ENCODE peak calls at places on chromosomes 2 and 18, in six cellular contexts. K, H, V, P, O and E are unnamed samples.

GRCh38 chr2:26780203-26780760 is 5.6 kb upstream of the CENPA start:
- DNase-seq in K (no peak), H (no peak), V (no peak), P (no peak), O (no peak), E (no peak)

GRCh38 chr2:86412007-86412406 is 29.2 kb upstream of the KDM3A start:
- DNase-seq in K (no peak), H (no peak), V (no peak), P (no peak), O (no peak), E (no peak)

GRCh38 chr18:36672437-36673344 is 156.1 kb downstream of the TPGS2 start:
- DNase-seq in K (no peak), H (no peak), V (no peak), P (peak), O (peak), E (peak)

GRCh38 chr2:85577386-85578242 is at the start of gene VAMP8:
- DNase-seq in K (peak), H (no peak), V (peak), P (no peak), O (no peak), E (peak)

GRCh38 chr2:21469158-21469557 is 345.4 kb downstream of the TDRD15 start:
- DNase-seq in K (no peak), H (no peak), V (no peak), P (no peak), O (no peak), E (no peak)

GRCh38 chr2:9984861-9985480 is 33.5 kb downstream of the GRHL1 start:
- DNase-seq in K (no peak), H (no peak), V (no peak), P (no peak), O (peak), E (no peak)

GRCh38 chr18:39751161-39751560 is 2185.6 kb upstream of the CELF4 start:
- DNase-seq in K (no peak), H (no peak), V (no peak), P (no peak), O (no peak), E (no peak)

GRCh38 chr2:119580550-119581072 is 36.4 kb downstream of the CFAP221 start:
- DNase-seq in K (no peak), H (no peak), V (no peak), P (no peak), O (no peak), E (no peak)

GRCh38 chr2:157809212-157809611 is 66.9 kb downstream of the ACVR1 start:
- DNase-seq in K (no peak), H (no peak), V (no peak), P (peak), O (peak), E (no peak)

GRCh38 chr2:238313289-238313990 is 6.9 kb upstream of the TRAF3IP1 start:
- DNase-seq in K (no peak), H (no peak), V (no peak), P (no peak), O (no peak), E (no peak)

GRCh38 chr18:63511285-63511684 is 30.9 kb upstream of the SERPINB12 start:
- DNase-seq in K (no peak), H (no peak), V (peak), P (peak), O (peak), E (no peak)

GRCh38 chr2:55883829-55884228 is 39.8 kb downstream of the EFEMP1 start:
- DNase-seq in K (no peak), H (no peak), V (no peak), P (peak), O (no peak), E (no peak)

GRCh38 chr2:229235136-229235914 is 35.8 kb downstream of the PID1 start:
- DNase-seq in K (no peak), H (no peak), V (peak), P (peak), O (peak), E (no peak)

GRCh38 chr2:186780701-186781316 is 68.2 kb downstream of the ZSWIM2 start:
- DNase-seq in K (no peak), H (no peak), V (peak), P (peak), O (no peak), E (no peak)

GRCh38 chr2:160719116-160719515 is 225.5 kb upstream of the RBMS1 start:
- DNase-seq in K (no peak), H (no peak), V (peak), P (peak), O (peak), E (no peak)

GRCh38 chr18:45874501-45875184 is 49.2 kb downstream of the SIGLEC15 start:
- DNase-seq in K (peak), H (no peak), V (no peak), P (peak), O (no peak), E (no peak)

GRCh38 chr2:201275069-201275468 is 14.7 kb downstream of the CASP8 start:
- DNase-seq in K (no peak), H (no peak), V (no peak), P (no peak), O (no peak), E (no peak)

GRCh38 chr18:7221424-7222155 is 9.3 kb upstream of the LRRC30 start:
- DNase-seq in K (no peak), H (no peak), V (peak), P (peak), O (peak), E (no peak)

GRCh38 chr18:71136487-71136886 is 847.6 kb downstream of the SOCS6 start:
- DNase-seq in K (no peak), H (no peak), V (no peak), P (no peak), O (no peak), E (no peak)

GRCh38 chr18:10927980-10928605 is 221.3 kb downstream of the PIEZO2 start:
- DNase-seq in K (no peak), H (no peak), V (no peak), P (no peak), O (no peak), E (no peak)

GRCh38 chr18:74410441-74410992 is 46.6 kb downstream of the DIPK1C start:
- DNase-seq in K (no peak), H (no peak), V (no peak), P (no peak), O (no peak), E (no peak)

GRCh38 chr2:12824771-12825363 is 108.1 kb downstream of the TRIB2 start:
- DNase-seq in K (no peak), H (no peak), V (no peak), P (peak), O (peak), E (no peak)

GRCh38 chr2:120465012-120465700 is 119.2 kb downstream of the INHBB start:
- DNase-seq in K (peak), H (no peak), V (no peak), P (no peak), O (no peak), E (no peak)

GRCh38 chr2:225002656-225003045 is 39.6 kb downstream of the DOCK10 start:
- DNase-seq in K (no peak), H (no peak), V (no peak), P (peak), O (no peak), E (no peak)

GRCh38 chr2:173678186-173678585 is 287.0 kb downstream of the SP3 start:
- DNase-seq in K (no peak), H (no peak), V (no peak), P (no peak), O (no peak), E (no peak)

GRCh38 chr18:77495982-77496690 is 246.5 kb downstream of the GALR1 start:
- DNase-seq in K (no peak), H (no peak), V (no peak), P (no peak), O (no peak), E (no peak)

GRCh38 chr2:216533504-216534068 is 34.9 kb downstream of the RPL37A start:
- DNase-seq in K (no peak), H (no peak), V (peak), P (no peak), O (no peak), E (no peak)

GRCh38 chr2:239312081-239312501 is 88.7 kb downstream of the HDAC4 start:
- DNase-seq in K (no peak), H (no peak), V (no peak), P (no peak), O (no peak), E (peak)

GRCh38 chr2:10813085-10813748 is 632 bp upstream of the PDIA6 start:
- DNase-seq in K (no peak), H (no peak), V (no peak), P (no peak), O (no peak), E (no peak)

GRCh38 chr2:232053777-232054176 is 92.3 kb downstream of the DIS3L2 start:
- DNase-seq in K (no peak), H (no peak), V (no peak), P (no peak), O (no peak), E (no peak)

GRCh38 chr2:30293303-30293912 is 62.1 kb downstream of the LBH start:
- DNase-seq in K (no peak), H (no peak), V (no peak), P (peak), O (peak), E (no peak)

GRCh38 chr18:26656944-26657536 is 108.7 kb upstream of the KCTD1 start:
- DNase-seq in K (no peak), H (no peak), V (peak), P (peak), O (peak), E (peak)

GRCh38 chr18:33606621-33607020 is 28.6 kb downstream of the ASXL3 start:
- DNase-seq in K (no peak), H (no peak), V (no peak), P (no peak), O (no peak), E (no peak)

GRCh38 chr18:33838084-33838483 is 260.1 kb downstream of the ASXL3 start:
- DNase-seq in K (no peak), H (no peak), V (no peak), P (no peak), O (no peak), E (no peak)

GRCh38 chr2:109290887-109291675 is 162.1 kb downstream of the SH3RF3 start:
- DNase-seq in K (no peak), H (no peak), V (no peak), P (peak), O (no peak), E (no peak)

GRCh38 chr18:10476430-10476829 is 22.0 kb downstream of the APCDD1 start:
- DNase-seq in K (no peak), H (no peak), V (no peak), P (peak), O (peak), E (no peak)

GRCh38 chr2:175432021-175432420 is 250.5 kb upstream of the ATP5MC3 start:
- DNase-seq in K (no peak), H (no peak), V (peak), P (no peak), O (no peak), E (no peak)

GRCh38 chr2:191941376-191941775 is 94.5 kb upstream of the CAVIN2 start:
- DNase-seq in K (no peak), H (no peak), V (no peak), P (no peak), O (no peak), E (no peak)

GRCh38 chr2:241232736-241233575 is 44.5 kb downstream of the ANO7 start:
- DNase-seq in K (peak), H (no peak), V (no peak), P (no peak), O (no peak), E (no peak)